ENCODE peak calls at places on chromosomes 3 and 15, in four cellular contexts. L is fibroblast of the aortic adventitia, R is BJ, E is GM20000. F is an unnamed sample.

GRCh38 chr3:61730577-61731231 is 169.3 kb downstream of the PTPRG start:
- DNase-seq in L (no peak), E (no peak), R (no peak), F (no peak)

GRCh38 chr15:101178414-101178813 is 73.4 kb downstream of the CHSY1 start:
- DNase-seq in E (no peak), L (no peak), R (no peak), F (no peak)

GRCh38 chr3:115248274-115248673 is 101.2 kb upstream of the ZBTB20 start:
- DNase-seq in E (no peak), R (no peak), L (peak; percentile 66), F (no peak)

GRCh38 chr3:123390865-123391613 is 57.9 kb downstream of the ADCY5 start:
- DNase-seq in R (peak; percentile 63), E (no peak), L (no peak), F (no peak)

GRCh38 chr3:61530355-61530754 is 31.0 kb upstream of the PTPRG start:
- DNase-seq in R (no peak), E (no peak), L (peak; percentile 51), F (no peak)

GRCh38 chr15:73573572-73573971 is 59.6 kb downstream of the NPTN start:
- DNase-seq in L (peak; percentile 22), R (peak; percentile 60), E (no peak), F (no peak)

GRCh38 chr15:99433757-99434211 is 132.0 kb upstream of the MEF2A start:
- DNase-seq in L (no peak), R (no peak), E (no peak), F (peak; percentile 7)

GRCh38 chr3:139532996-139533395 is 6.5 kb downstream of the RBP1 start:
- DNase-seq in L (peak; percentile 33), R (no peak), E (no peak), F (no peak)

GRCh38 chr3:48137425-48137999 is 50.7 kb downstream of the CDC25A start:
- DNase-seq in E (no peak), R (no peak), L (no peak), F (no peak)

GRCh38 chr3:127961963-127962362 is 46.9 kb downstream of the KBTBD12 start:
- DNase-seq in R (no peak), E (no peak), L (no peak), F (no peak)

GRCh38 chr3:133610031-133610430 is 36.5 kb downstream of the CDV3 start:
- DNase-seq in R (no peak), E (no peak), L (no peak), F (no peak)

GRCh38 chr3:108862865-108863798 is 40.5 kb downstream of the TRAT1 start:
- DNase-seq in E (peak; percentile 7), R (no peak), L (peak; percentile 69), F (no peak)

GRCh38 chr3:186986406-186986805 is 56.1 kb downstream of the ST6GAL1 start:
- DNase-seq in E (no peak), R (no peak), L (no peak), F (no peak)

GRCh38 chr3:46707601-46708011 is 6.4 kb downstream of the TMIE start:
- DNase-seq in L (no peak), R (no peak), E (no peak), F (no peak)

GRCh38 chr15:85642693-85643058 is 152.0 kb downstream of the KLHL25 start:
- DNase-seq in R (no peak), E (no peak), L (peak; percentile 95), F (no peak)

GRCh38 chr3:58260261-58260731 is 22.7 kb downstream of the ABHD6 start:
- DNase-seq in L (peak; percentile 37), E (no peak), R (peak; percentile 35), F (no peak)

GRCh38 chr3:138593488-138594149 is 441 bp downstream of the CEP70 start:
- DNase-seq in E (no peak), R (no peak), L (no peak), F (no peak)

GRCh38 chr15:44489464-44489863 is 47.5 kb upstream of the EIF3J start:
- DNase-seq in R (peak; percentile 64), E (no peak), L (peak; percentile 76), F (no peak)

GRCh38 chr15:57057134-57057930 is 138.9 kb downstream of the TCF12 start:
- DNase-seq in R (no peak), E (no peak), L (no peak), F (no peak)

GRCh38 chr3:45337839-45338470 is 50.4 kb upstream of the LARS2 start:
- DNase-seq in L (no peak), E (no peak), R (no peak), F (no peak)

GRCh38 chr3:45347329-45348000 is 40.9 kb upstream of the LARS2 start:
- DNase-seq in R (no peak), E (no peak), L (no peak), F (no peak)

GRCh38 chr3:45345849-45346535 is 42.4 kb upstream of the LARS2 start:
- DNase-seq in R (no peak), E (no peak), L (no peak), F (no peak)

GRCh38 chr3:45341876-45342275 is 46.5 kb upstream of the LARS2 start:
- DNase-seq in E (no peak), L (no peak), R (no peak), F (no peak)

DNA sequence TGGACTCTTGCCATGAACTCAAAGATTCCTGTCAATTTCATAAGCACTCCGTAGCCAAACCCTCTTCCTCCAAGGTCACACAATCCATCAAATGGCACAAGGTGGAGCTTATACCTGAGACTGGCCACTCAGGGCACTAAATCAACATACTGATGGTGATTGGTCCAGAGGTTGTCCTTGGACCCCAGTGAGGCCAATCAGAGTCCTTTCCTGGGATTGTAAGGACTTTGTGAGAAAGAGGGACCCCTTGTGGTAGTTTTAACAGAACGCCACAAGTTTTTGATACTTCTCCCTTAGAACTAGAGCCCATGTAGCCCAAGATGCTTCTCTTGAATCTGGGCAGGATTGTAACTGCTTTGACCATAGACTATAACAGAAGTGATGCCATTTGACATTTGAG is 44.4 kb upstream of the LARS2 start:
- DNase-seq in L (peak; percentile 21), R (no peak), E (no peak), F (no peak)
- TF ChIP-seq CTCF in L (no peak), R (no peak), E (peak; percentile 5), F (no peak)

GRCh38 chr3:50239649-50240048 is 3.6 kb downstream of the GNAI2 start:
- DNase-seq in L (no peak), R (no peak), E (no peak), F (no peak)

GRCh38 chr3:50237754-50238548 is 1.9 kb downstream of the GNAI2 start:
- DNase-seq in R (peak; percentile 35), E (peak; percentile 88), L (peak; percentile 74), F (peak; percentile 80)

GRCh38 chr3:50237133-50237651 is 1.2 kb downstream of the GNAI2 start:
- DNase-seq in L (peak; percentile 57), E (no peak), R (no peak), F (peak; percentile 29)

GRCh38 chr3:50236484-50237132 is 604 bp downstream of the GNAI2 start:
- DNase-seq in L (no peak), E (no peak), R (no peak), F (no peak)

DNA sequence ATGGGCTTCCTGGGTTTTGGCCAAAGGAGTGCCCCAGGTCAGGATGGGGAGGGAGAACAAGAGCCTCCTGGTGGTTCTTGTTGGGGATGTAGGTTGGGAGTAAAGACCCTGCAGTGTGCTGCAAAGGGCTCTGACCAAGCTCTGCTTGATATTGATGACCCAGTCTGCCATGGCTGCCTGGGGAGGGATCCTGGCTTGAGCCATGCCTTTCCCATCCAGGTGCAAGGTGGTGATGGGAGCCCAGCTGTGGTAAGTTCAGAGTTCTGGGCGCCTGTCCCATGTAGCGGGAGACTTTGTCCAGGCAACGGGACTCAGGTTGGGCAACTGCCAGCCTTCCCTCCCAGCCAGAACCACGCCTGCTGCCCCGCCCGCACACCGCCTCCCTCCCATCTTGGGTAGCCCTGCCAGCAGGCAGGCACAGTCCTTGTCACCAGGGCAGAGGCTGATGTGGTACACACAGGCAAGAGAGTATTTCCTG is 2.6 kb downstream of the GNAI2 start:
- DNase-seq in R (no peak), E (no peak), L (peak; percentile 44), F (no peak)
- TF ChIP-seq CTCF in R (no peak), E (no peak), L (peak; percentile 16), F (no peak)

GRCh38 chr3:157755254-157755653 is 252.0 kb upstream of the VEPH1 start:
- DNase-seq in L (peak; percentile 4), R (no peak), E (no peak), F (no peak)
- TF ChIP-seq CTCF in L (peak; percentile 38), R (peak; percentile 32), E (no peak), F (no peak)

GRCh38 chr15:79641841-79642240 is 209.7 kb downstream of the MINAR1 start:
- DNase-seq in E (no peak), R (no peak), L (no peak), F (no peak)
- TF ChIP-seq CTCF in E (no peak), R (no peak), L (no peak), F (no peak)

GRCh38 chr3:110754207-110754916 is 317.3 kb upstream of the NECTIN3 start:
- DNase-seq in R (no peak), E (no peak), L (no peak), F (no peak)

GRCh38 chr3:110749006-110749405 is 322.6 kb upstream of the NECTIN3 start:
- DNase-seq in L (no peak), E (no peak), R (no peak), F (no peak)

GRCh38 chr3:110755345-110755744 is 316.3 kb upstream of the NECTIN3 start:
- DNase-seq in E (no peak), R (no peak), L (no peak), F (no peak)

GRCh38 chr3:110752307-110752706 is 319.3 kb upstream of the NECTIN3 start:
- DNase-seq in E (no peak), R (no peak), L (peak; percentile 4), F (no peak)

DNA sequence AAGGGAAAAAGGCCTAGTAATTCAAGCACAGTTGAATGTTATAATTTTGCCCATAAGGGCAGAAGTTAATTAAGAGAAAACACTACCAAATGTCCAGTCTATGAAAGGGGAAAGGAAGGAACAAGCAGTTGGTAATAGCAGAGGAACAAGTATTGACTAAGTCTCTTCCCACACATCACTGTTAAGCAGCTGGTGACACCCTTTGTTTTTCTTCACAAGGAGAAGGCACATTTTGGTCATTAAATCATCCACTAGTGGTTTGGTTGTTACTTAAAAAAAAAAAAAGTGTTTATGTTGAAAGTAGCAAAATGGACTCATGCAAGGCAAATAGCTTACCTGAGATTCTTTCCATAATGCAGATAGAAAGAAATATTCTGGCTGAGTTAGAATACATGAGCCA is 321.4 kb upstream of the NECTIN3 start:
- DNase-seq in R (no peak), E (no peak), L (no peak), F (no peak)
- TF ChIP-seq CTCF in R (no peak), E (no peak), L (no peak), F (no peak)

GRCh38 chr15:40767838-40768491 is 1.8 kb upstream of the C15orf62 start:
- DNase-seq in E (no peak), R (no peak), L (no peak), F (no peak)
- TF ChIP-seq CTCF in E (no peak), R (no peak), L (no peak), F (no peak)

GRCh38 chr3:120348981-120349818 is at the start of gene LRRC58:
- DNase-seq in R (peak; percentile 67), E (peak; percentile 94), L (peak; percentile 90), F (peak; percentile 90)
- TF ChIP-seq CTCF in R (peak; percentile 12), E (peak; percentile 30), L (peak; percentile 23), F (no peak)

F was measured in natural killer cell.